ENCODE peak calls at places on chromosomes 6 and 20, in five cellular contexts. L is right cardiac atrium, V is mesendoderm, X is AG04450, Q is cardiac muscle cell. I is an unnamed sample.
A peak's percentile ranks its signal among the peaks of the same experiment; 100 is the strongest.

GRCh38 chr6:139777202-139777970 is 402.9 kb upstream of the CITED2 start:
- DNase-seq in L (no peak), V (no peak), X (no peak), Q (no peak), I (no peak)

GRCh38 chr6:3910264-3910663 is 61.1 kb downstream of the FAM50B start:
- DNase-seq in L (no peak), V (no peak), X (no peak), Q (no peak), I (no peak)

GRCh38 chr6:35544748-35545361 is 32.2 kb upstream of the TULP1 start:
- DNase-seq in L (no peak), V (peak; percentile 61), X (no peak), Q (no peak), I (no peak)

GRCh38 chr6:80163754-80164187 is 57.3 kb downstream of the BCKDHB start:
- DNase-seq in L (no peak), V (peak; percentile 79), X (peak; percentile 36), Q (peak; percentile 60), I (no peak)

GRCh38 chr6:107670792-107671199 is 153.3 kb downstream of the SCML4 start:
- DNase-seq in L (peak; percentile 85), V (peak; percentile 64), X (no peak), Q (peak; percentile 77), I (peak; percentile 62)

GRCh38 chr6:129607581-129608186 is 102.3 kb downstream of the ARHGAP18 start:
- DNase-seq in L (no peak), V (no peak), X (no peak), Q (peak; percentile 33), I (no peak)

GRCh38 chr6:166398348-166398747 is 15.6 kb upstream of the MPC1 start:
- DNase-seq in L (no peak), V (no peak), X (no peak), Q (no peak), I (no peak)

GRCh38 chr6:45195137-45195536 is 133.0 kb upstream of the RUNX2 start:
- DNase-seq in L (no peak), V (no peak), X (no peak), Q (no peak), I (no peak)

GRCh38 chr6:2876210-2877056 is 26.7 kb downstream of the SERPINB9 start:
- DNase-seq in L (peak; percentile 89), V (peak; percentile 91), X (peak; percentile 45), Q (peak; percentile 95), I (peak; percentile 83)

GRCh38 chr20:56617489-56617888 is 11.6 kb upstream of the TFAP2C start:
- DNase-seq in L (no peak), V (no peak), X (no peak), Q (no peak), I (no peak)

GRCh38 chr6:94636780-94637385 is 940.5 kb upstream of the MANEA start:
- DNase-seq in L (no peak), V (peak; percentile 63), X (no peak), Q (no peak), I (no peak)

GRCh38 chr6:10420546-10421507 is 6.0 kb upstream of the TFAP2A start:
- DNase-seq in L (no peak), V (peak; percentile 87), X (no peak), Q (no peak), I (no peak)

GRCh38 chr6:158026901-158027589 is 45.4 kb downstream of the SYNJ2 start:
- DNase-seq in L (peak; percentile 62), V (no peak), X (no peak), Q (no peak), I (no peak)

GRCh38 chr6:107061125-107062020 is 33.4 kb downstream of the MTRES1 start:
- DNase-seq in L (no peak), V (peak; percentile 97), X (no peak), Q (no peak), I (no peak)

GRCh38 chr6:68279793-68280557 is 355.1 kb upstream of the ADGRB3 start:
- DNase-seq in L (peak; percentile 30), V (peak; percentile 13), X (no peak), Q (peak; percentile 15), I (no peak)

GRCh38 chr20:8357703-8358102 is 225.6 kb downstream of the PLCB1 start:
- DNase-seq in L (no peak), V (no peak), X (no peak), Q (no peak), I (no peak)

GRCh38 chr6:72825265-72825918 is 203.5 kb downstream of the KCNQ5 start:
- DNase-seq in L (no peak), V (peak; percentile 19), X (peak; percentile 18), Q (peak; percentile 65), I (no peak)

GRCh38 chr6:137749595-137750215 is 117.4 kb upstream of the TNFAIP3 start:
- DNase-seq in L (no peak), V (no peak), X (no peak), Q (peak; percentile 45), I (no peak)

GRCh38 chr6:95133578-95133977 is 443.8 kb upstream of the MANEA start:
- DNase-seq in L (no peak), V (peak; percentile 21), X (no peak), Q (no peak), I (no peak)

GRCh38 chr6:125314019-125314581 is 12.3 kb upstream of the HDDC2 start:
- DNase-seq in L (peak; percentile 77), V (peak; percentile 73), X (peak; percentile 23), Q (peak; percentile 80), I (peak; percentile 67)

DNA sequence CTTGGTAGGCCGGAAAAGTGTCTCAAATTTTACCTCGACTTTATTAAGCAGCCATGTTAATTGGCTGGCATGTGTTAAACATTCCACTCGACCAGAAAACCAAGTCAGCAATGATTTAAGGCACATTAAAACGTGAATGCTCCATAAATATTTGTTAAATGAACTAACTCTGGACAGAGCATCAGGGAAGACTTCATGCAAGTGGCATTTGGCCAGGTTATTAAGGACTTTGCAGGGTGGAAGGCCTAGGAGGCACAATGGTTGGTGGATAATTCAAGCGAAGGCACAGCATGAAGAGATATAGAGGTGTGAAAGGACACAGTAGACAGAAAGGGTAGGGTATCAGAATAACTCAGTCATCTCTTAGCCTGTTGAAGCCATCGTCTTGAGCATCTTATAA is 23.0 kb downstream of the ELOVL5 start:
- DNase-seq in L (no peak), V (no peak), X (no peak), Q (no peak), I (no peak)
- H3K27ac ChIP-seq in L (peak overlapping the region; percentile 91), V (peak overlapping the region; percentile 47), X (no peak overlapping the region), Q (no peak overlapping the region), I (no peak overlapping the region)

DNA sequence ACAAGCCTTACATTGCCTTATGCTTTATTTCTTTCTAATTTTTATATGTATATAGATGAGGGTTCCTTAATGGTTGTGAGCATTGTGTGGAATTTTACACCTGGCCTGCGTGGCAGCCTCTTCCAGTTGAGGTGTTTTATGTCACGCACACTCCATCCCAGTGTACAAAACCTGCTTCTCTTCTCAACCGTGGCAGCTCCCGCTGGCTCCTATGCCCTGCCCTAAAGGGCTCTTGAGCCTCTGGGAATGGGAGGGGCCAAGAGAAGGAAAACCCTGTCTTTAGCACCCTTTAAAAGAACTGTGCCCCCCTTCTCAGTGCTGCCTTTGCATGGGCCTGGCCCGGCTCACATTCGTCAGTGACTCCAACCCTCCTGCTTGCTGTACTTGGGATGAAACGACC is 4.3 kb upstream of the DNAJC5 start:
- DNase-seq in L (no peak), V (no peak), X (no peak), Q (no peak), I (no peak)
- H3K27ac ChIP-seq in L (no peak overlapping the region), V (no peak overlapping the region), X (no peak overlapping the region), Q (no peak overlapping the region), I (no peak overlapping the region)

DNA sequence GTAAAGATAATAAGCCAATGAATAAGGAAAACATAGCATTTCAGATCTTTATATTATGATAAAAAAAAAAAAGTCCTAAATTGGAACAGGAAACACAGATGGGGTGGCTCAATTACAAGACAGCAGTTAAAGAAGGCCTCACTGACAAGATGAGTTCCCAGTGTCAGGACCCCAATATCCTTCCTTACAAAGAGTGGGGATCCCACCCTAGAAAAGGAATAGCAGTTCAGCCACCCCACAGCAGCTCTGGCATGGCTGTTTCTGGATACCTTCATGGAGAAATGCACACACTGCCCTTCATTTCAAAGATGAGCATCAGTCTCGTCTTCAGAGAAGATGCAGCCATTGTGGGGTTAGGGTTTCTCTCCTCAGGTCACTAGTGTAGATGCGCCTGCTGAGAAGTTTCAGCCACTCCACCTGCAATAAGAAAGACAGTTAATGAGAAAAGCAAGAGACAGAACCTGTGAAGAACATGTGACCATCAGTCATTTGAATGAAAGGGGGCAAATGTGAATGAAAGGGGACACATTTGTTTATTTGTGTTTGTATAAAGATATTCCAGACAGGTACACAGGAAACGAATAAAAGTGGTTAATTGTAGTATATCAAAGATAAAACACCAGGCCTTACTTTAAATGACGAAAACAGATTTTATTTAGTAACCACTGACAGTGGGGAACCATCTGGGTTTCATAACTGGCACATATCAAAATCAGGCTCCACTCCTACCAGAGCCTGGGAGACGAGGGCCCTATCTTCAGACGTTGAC is 121.3 kb upstream of the PRSS16 start:
- DNase-seq in L (no peak), V (no peak), X (no peak), Q (no peak), I (no peak)
- H3K27ac ChIP-seq in L (no peak overlapping the region), V (no peak overlapping the region), X (no peak overlapping the region), Q (no peak overlapping the region), I (no peak overlapping the region)

GRCh38 chr6:40336986-40337780 is 250.0 kb downstream of the LRFN2 start:
- DNase-seq in L (no peak), V (no peak), X (no peak), Q (no peak), I (no peak)
- H3K27ac ChIP-seq in L (no peak overlapping the region), V (no peak overlapping the region), X (no peak overlapping the region), Q (no peak overlapping the region), I (no peak overlapping the region)

GRCh38 chr6:56755040-56755439 is 112.4 kb upstream of the DST start:
- DNase-seq in L (no peak), V (no peak), X (no peak), Q (no peak), I (no peak)
- H3K27ac ChIP-seq in L (no peak overlapping the region), V (no peak overlapping the region), X (no peak overlapping the region), Q (no peak overlapping the region), I (peak overlapping the region; percentile 24)

DNA sequence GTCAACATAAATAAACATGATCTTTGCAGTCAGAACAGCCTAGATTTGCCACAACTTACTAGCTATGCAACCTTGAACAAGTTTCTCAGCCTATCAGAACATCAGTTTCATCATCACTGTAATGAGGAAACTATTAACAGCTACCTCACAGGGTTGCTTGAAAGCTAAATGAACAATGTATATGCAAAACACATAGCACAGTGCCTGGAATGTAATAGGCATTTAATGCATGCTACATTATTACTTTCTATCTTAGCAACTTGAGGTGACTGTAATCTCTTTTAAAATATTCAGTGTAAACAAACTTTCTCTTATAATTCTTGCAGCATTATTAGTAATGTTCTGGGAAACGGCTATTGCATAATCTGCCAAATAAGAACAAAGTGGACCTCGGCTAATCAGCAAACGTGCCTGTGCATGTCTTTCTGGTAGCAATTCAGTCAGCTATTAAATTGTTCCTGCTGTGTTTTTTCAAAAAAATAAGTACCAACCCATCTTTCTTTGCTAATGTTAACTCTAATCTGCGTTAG is 61.5 kb downstream of the SYNE1 start:
- DNase-seq in L (no peak), V (peak; percentile 31), X (no peak), Q (peak; percentile 87), I (no peak)
- H3K27ac ChIP-seq in L (no peak overlapping the region), V (no peak overlapping the region), X (no peak overlapping the region), Q (no peak overlapping the region), I (no peak overlapping the region)

DNA sequence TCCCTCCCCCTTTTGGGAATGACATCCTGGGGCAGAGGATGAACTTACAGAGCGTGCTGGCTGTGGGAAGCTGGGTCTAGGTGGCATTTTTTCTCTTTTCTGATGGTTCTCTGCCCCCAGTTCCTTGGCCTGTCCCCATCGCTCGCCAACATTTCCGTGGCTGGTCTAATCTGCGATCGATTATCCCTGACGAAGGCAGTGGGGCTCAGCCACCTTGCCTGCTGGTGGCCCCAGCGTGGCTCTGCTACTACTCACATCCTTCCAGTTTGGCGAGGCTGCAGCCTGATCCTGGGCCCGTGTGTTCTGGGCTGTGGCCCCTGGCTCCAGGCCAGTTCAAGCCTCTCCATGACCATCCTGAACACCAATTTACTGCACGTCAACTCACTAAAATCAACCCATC is 6.4 kb upstream of the HLA-DOA start:
- DNase-seq in L (no peak), V (no peak), X (no peak), Q (no peak), I (no peak)
- H3K27ac ChIP-seq in L (peak overlapping the region; percentile 48), V (no peak overlapping the region), X (no peak overlapping the region), Q (no peak overlapping the region), I (no peak overlapping the region)

I was measured in psoas muscle.